ENCODE peak calls at places on chromosomes 11 and 22, in six cellular contexts. Q, H, W, E, N and I are unnamed samples.
A peak's percentile ranks its signal among the peaks of the same experiment; 100 is the strongest.

GRCh38 chr11:108854366-108854765 is 189.5 kb downstream of the DDX10 start:
- DNase-seq in Q (no peak), H (no peak), W (no peak), E (no peak), N (no peak), I (peak; percentile 37)

GRCh38 chr22:35620624-35621245 is 3.6 kb upstream of the MB start:
- DNase-seq in Q (peak; percentile 36), H (no peak), W (peak; percentile 75), E (no peak), N (no peak), I (peak; percentile 82)

GRCh38 chr22:40855104-40855959 is 1.1 kb downstream of the ST13 start:
- DNase-seq in Q (no peak), H (no peak), W (no peak), E (no peak), N (no peak), I (peak; percentile 47)

GRCh38 chr11:63767415-63768231 is 952 bp downstream of the ZFTA start:
- DNase-seq in Q (peak; percentile 74), H (peak; percentile 89), W (peak; percentile 97), E (peak; percentile 81), N (peak; percentile 47), I (peak; percentile 84)

GRCh38 chr22:19905619-19906276 is 35.8 kb upstream of the COMT start:
- DNase-seq in Q (no peak), H (no peak), W (peak; percentile 54), E (no peak), N (no peak), I (no peak)

GRCh38 chr22:46661221-46661851 is 41.1 kb downstream of the GRAMD4 start:
- DNase-seq in Q (peak; percentile 76), H (no peak), W (no peak), E (no peak), N (no peak), I (peak; percentile 54)

GRCh38 chr22:23386822-23387580 is 193.1 kb downstream of the IGLL1 start:
- DNase-seq in Q (no peak), H (no peak), W (no peak), E (no peak), N (no peak), I (no peak)

GRCh38 chr11:19871531-19871930 is 158.9 kb downstream of the NAV2 start:
- DNase-seq in Q (no peak), H (no peak), W (no peak), E (no peak), N (no peak), I (no peak)

GRCh38 chr22:23790819-23791736 is 4.3 kb downstream of the SMARCB1 start:
- DNase-seq in Q (peak; percentile 72), H (no peak), W (no peak), E (no peak), N (no peak), I (no peak)

GRCh38 chr11:71472941-71473792 is 20.2 kb downstream of the NADSYN1 start:
- DNase-seq in Q (no peak), H (no peak), W (no peak), E (no peak), N (no peak), I (no peak)

DNA sequence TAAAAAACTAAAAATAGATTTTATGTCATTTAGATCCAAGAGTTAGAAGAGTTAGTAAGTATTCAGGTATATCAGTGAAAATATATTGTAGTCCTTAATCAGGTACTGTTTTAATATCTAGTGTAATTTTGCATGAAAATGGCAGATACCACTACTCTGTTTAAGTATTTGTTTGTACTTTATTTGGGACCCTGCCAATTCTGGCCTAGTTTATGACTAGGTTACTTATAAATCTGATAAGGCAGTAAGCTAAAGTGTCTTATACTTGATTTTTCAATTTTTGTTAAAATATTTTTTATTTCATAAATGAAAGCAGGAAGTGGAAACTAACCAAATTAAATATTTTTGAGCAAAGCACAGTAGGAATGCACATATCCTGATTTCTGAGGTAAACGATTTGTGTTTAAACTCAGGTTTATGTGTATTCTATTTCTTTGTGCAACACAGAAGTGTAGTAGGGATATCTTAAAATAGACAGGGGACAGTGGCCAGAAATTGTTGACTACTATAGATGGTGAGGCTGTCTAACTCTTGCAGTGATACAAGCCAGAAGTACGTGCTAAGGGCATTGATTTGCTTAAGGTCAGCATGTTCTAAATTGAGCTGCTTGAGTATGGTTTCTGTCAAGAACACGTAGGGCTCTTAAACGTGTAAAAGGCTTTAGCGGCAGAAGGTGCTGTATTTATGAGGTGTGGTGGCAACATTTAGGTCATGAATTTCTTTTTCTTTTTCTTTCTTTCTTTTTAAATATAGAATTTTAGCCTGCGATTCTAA is 34.0 kb downstream of the HIPK3 start:
- DNase-seq in Q (peak; percentile 18), H (no peak), W (no peak), E (no peak), N (no peak), I (peak; percentile 74)
- H3K23ac ChIP-seq in Q (peak overlapping the region; percentile 76), H (no peak overlapping the region), W (no peak overlapping the region), E (no peak overlapping the region), N (no peak overlapping the region), I (no peak overlapping the region)

GRCh38 chr11:78192911-78193341 is 4.2 kb downstream of the USP35 start:
- DNase-seq in Q (no peak), H (no peak), W (no peak), E (no peak), N (no peak), I (no peak)

GRCh38 chr11:78190871-78191538 is 2.3 kb downstream of the USP35 start:
- DNase-seq in Q (no peak), H (no peak), W (no peak), E (no peak), N (no peak), I (no peak)

GRCh38 chr11:78190374-78190773 is 1.7 kb downstream of the USP35 start:
- DNase-seq in Q (no peak), H (no peak), W (no peak), E (no peak), N (no peak), I (peak; percentile 26)

GRCh38 chr11:78193806-78194205 is 5.1 kb downstream of the USP35 start:
- DNase-seq in Q (no peak), H (no peak), W (no peak), E (no peak), N (no peak), I (no peak)

GRCh38 chr11:78192223-78192719 is 3.6 kb downstream of the USP35 start:
- DNase-seq in Q (no peak), H (no peak), W (no peak), E (no peak), N (no peak), I (no peak)
- H3K4me3 ChIP-seq in Q (no peak overlapping the region), H (no peak overlapping the region), W (no peak overlapping the region), E (no peak overlapping the region), N (no peak overlapping the region), I (peak overlapping the region; percentile 33)

GRCh38 chr11:132824642-132825041 is 707.7 kb downstream of the OPCML start:
- DNase-seq in Q (no peak), H (no peak), W (no peak), E (no peak), N (no peak), I (no peak)

GRCh38 chr11:132821027-132821426 is 711.3 kb downstream of the OPCML start:
- DNase-seq in Q (peak; percentile 43), H (no peak), W (peak; percentile 89), E (peak; percentile 49), N (no peak), I (peak; percentile 47)

GRCh38 chr11:132817387-132817786 is 714.9 kb downstream of the OPCML start:
- DNase-seq in Q (no peak), H (no peak), W (no peak), E (no peak), N (no peak), I (no peak)

DNA sequence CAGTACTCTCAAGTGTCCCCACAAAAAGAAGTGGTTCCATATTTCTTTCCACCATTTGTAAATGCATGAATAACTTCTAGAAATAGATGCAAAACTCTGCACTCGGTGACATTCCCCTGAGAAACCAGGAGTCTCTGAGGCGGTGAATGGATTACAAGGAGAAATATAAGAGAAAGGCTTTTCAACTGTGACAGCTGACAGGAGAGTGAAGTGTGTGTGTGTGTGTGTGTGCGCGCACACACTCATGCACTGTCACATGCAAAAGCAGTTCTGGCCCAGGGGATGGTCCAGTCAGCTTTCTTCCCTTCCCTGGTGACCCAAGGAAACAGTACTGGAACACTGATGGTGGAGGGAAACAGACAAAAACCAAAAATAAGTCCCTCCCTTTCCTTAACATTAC is 710.0 kb downstream of the OPCML start:
- DNase-seq in Q (no peak), H (no peak), W (no peak), E (no peak), N (no peak), I (no peak)
- H3K23ac ChIP-seq in Q (no peak overlapping the region), H (no peak overlapping the region), W (no peak overlapping the region), E (no peak overlapping the region), N (no peak overlapping the region), I (no peak overlapping the region)

GRCh38 chr22:39535831-39536449 is 3.4 kb upstream of the RPS19BP1 start:
- DNase-seq in Q (no peak), H (no peak), W (no peak), E (no peak), N (no peak), I (no peak)

GRCh38 chr22:39536711-39537110 is 4.2 kb upstream of the RPS19BP1 start:
- DNase-seq in Q (no peak), H (no peak), W (no peak), E (no peak), N (no peak), I (no peak)

GRCh38 chr22:39535302-39535805 is 2.8 kb upstream of the RPS19BP1 start:
- DNase-seq in Q (no peak), H (no peak), W (no peak), E (no peak), N (no peak), I (no peak)

GRCh38 chr22:39534092-39534506 is 1.6 kb upstream of the RPS19BP1 start:
- DNase-seq in Q (no peak), H (no peak), W (no peak), E (no peak), N (no peak), I (no peak)

DNA sequence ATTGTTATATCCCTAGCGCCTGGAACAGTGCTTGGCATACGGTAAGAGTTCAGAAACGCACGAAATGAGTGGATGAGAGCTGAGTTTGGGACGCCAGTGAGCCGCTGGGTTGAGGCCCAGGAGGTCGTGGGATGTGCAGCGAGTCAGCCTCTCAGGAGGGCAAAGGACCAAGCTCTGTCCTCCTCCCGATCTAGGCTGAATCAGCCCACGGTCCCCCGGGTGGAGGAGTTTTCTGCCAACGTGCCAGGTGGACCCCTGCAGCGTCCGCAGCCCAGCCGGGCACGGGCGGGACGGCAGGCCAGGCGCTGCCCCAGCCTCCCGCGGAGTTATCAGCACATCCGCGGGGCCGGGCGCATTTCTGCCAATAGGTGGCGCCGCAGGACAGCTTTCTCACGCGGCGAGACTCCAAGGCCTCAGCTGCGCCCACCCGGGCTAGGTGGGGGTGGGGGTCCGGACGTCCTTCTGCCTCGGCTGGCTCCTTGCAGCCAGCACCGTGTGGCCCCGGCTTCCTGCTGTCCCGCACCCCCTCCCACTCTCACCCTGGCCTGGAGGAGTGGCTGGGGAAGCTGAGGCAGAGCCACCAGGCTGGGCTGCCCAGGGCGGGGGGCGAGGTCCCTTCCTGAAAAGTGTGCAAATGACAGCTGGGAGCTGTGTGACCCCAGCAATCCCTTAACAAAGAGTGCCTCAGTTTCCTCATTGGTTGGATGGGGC is 2.2 kb upstream of the RPS19BP1 start:
- DNase-seq in Q (peak; percentile 53), H (peak; percentile 89), W (peak; percentile 85), E (no peak), N (peak; percentile 52), I (peak; percentile 67)
- H3K4me3 ChIP-seq in Q (no peak overlapping the region), H (peak overlapping the region; percentile 10), W (no peak overlapping the region), E (no peak overlapping the region), N (no peak overlapping the region), I (no peak overlapping the region)